ENCODE peak calls at places on chromosomes 7 and 10, in six cellular contexts. F is heart left ventricle, W is HepG2, O is pancreas, S is IMR-90, N is lower lobe of right lung. G is an unnamed sample.

GRCh38 chr7:98223898-98224700 is 12.9 kb downstream of the BHLHA15 start:
- ATAC-seq in F (no peak), W (peak; percentile 5), O (no peak), S (no peak), N (no peak), G (no peak)

GRCh38 chr10:71010730-71011129 is 122.4 kb upstream of the PCBD1 start:
- ATAC-seq in F (no peak), W (no peak), O (no peak), S (no peak), N (no peak), G (no peak)

GRCh38 chr7:26729150-26729772 is 135.1 kb downstream of the SKAP2 start:
- ATAC-seq in F (no peak), W (no peak), O (no peak), S (no peak), N (no peak), G (no peak)

GRCh38 chr7:150787321-150788281 is 12.6 kb downstream of the TMEM176B start:
- ATAC-seq in F (peak; percentile 37), W (peak; percentile 55), O (no peak), S (peak; percentile 24), N (peak; percentile 66), G (no peak)

GRCh38 chr10:44386546-44387052 is 1.7 kb upstream of the CXCL12 start:
- ATAC-seq in F (peak; percentile 86), W (peak; percentile 96), O (peak; percentile 68), S (peak; percentile 81), N (peak; percentile 86), G (peak; percentile 72)

GRCh38 chr7:82507365-82507975 is 63.9 kb upstream of the CACNA2D1 start:
- ATAC-seq in F (no peak), W (peak; percentile 59), O (peak; percentile 38), S (no peak), N (peak; percentile 37), G (no peak)

GRCh38 chr10:62456611-62457101 is 82.5 kb downstream of the ZNF365 start:
- ATAC-seq in F (peak; percentile 52), W (no peak), O (no peak), S (no peak), N (peak; percentile 68), G (no peak)

GRCh38 chr7:117088623-117089199 is 135.4 kb downstream of the ST7 start:
- ATAC-seq in F (no peak), W (no peak), O (no peak), S (no peak), N (peak; percentile 83), G (no peak)

GRCh38 chr7:123879628-123880027 is 34.7 kb downstream of the HYAL4 start:
- ATAC-seq in F (peak; percentile 41), W (no peak), O (no peak), S (no peak), N (no peak), G (no peak)

GRCh38 chr7:132745510-132745909 is 169.2 kb upstream of the PLXNA4 start:
- ATAC-seq in F (no peak), W (no peak), O (no peak), S (no peak), N (no peak), G (no peak)

GRCh38 chr10:120980316-120980975 is 129.3 kb downstream of the WDR11 start:
- ATAC-seq in F (no peak), W (no peak), O (peak; percentile 25), S (no peak), N (peak; percentile 66), G (no peak)

GRCh38 chr7:105408791-105409410 is 20.2 kb upstream of the SRPK2 start:
- ATAC-seq in F (no peak), W (no peak), O (no peak), S (no peak), N (no peak), G (no peak)

GRCh38 chr10:77909755-77910375 is 16.7 kb downstream of the DLG5 start:
- ATAC-seq in F (peak; percentile 43), W (peak; percentile 75), O (peak; percentile 72), S (peak; percentile 61), N (no peak), G (peak; percentile 54)

GRCh38 chr7:47313564-47313963 is 268.3 kb downstream of the TNS3 start:
- ATAC-seq in F (no peak), W (no peak), O (no peak), S (no peak), N (no peak), G (no peak)

GRCh38 chr10:46216836-46217748 is 69.7 kb upstream of the ANTXRL start:
- ATAC-seq in F (no peak), W (no peak), O (no peak), S (no peak), N (no peak), G (no peak)

GRCh38 chr10:99534939-99535763 is 2.4 kb downstream of the NKX2-3 start:
- ATAC-seq in F (peak; percentile 47), W (peak; percentile 53), O (peak; percentile 22), S (peak; percentile 50), N (peak; percentile 55), G (peak; percentile 25)

GRCh38 chr7:87234949-87235348 is 15.4 kb upstream of the TMEM243 start:
- ATAC-seq in F (no peak), W (no peak), O (no peak), S (peak; percentile 90), N (no peak), G (no peak)

GRCh38 chr7:111842489-111842888 is 280.2 kb upstream of the IMMP2L start:
- ATAC-seq in F (no peak), W (no peak), O (no peak), S (no peak), N (no peak), G (no peak)

GRCh38 chr7:18235819-18236218 is 208.2 kb upstream of the PRPS1L1 start:
- ATAC-seq in F (no peak), W (no peak), O (no peak), S (no peak), N (no peak), G (no peak)

GRCh38 chr10:86045896-86046295 is 320.7 kb downstream of the GRID1 start:
- ATAC-seq in F (no peak), W (no peak), O (no peak), S (no peak), N (no peak), G (no peak)

GRCh38 chr7:6639627-6640026 is 2.5 kb downstream of the ZNF316 start:
- ATAC-seq in F (no peak), W (no peak), O (no peak), S (no peak), N (no peak), G (no peak)

GRCh38 chr10:132980426-132981172 is 38.2 kb upstream of the CFAP46 start:
- ATAC-seq in F (no peak), W (no peak), O (no peak), S (no peak), N (peak; percentile 18), G (no peak)

GRCh38 chr7:140635821-140636220 is 4.8 kb downstream of the DENND2A start:
- ATAC-seq in F (no peak), W (no peak), O (no peak), S (no peak), N (no peak), G (no peak)

DNA sequence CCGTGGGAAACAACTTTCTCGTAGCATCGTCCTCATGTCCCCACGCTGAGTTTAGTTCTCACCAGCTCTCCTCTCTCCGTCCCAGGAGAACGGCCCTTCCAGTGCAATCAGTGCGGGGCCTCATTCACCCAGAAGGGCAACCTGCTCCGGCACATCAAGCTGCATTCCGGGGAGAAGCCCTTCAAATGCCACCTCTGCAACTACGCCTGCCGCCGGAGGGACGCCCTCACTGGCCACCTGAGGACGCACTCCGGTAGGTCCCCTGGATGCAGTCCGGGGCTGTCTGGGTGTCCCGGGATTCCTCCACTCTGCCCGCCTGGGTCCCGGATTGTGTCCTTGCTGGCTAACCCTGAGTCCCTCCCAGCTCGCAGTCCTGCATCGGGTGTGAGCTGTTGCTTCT is 67.7 kb downstream of the FIGNL1 start:
- ATAC-seq in F (no peak), W (no peak), O (no peak), S (no peak), N (no peak), G (no peak)
- H3K4me1 ChIP-seq in F (no peaks in the 10 kb centered on the region), W (no peaks in the 10 kb centered on the region), O (peaks cover 4% of the 10 kb centered on the region), S (no peaks in the 10 kb centered on the region), N (no peaks in the 10 kb centered on the region), G (no peaks in the 10 kb centered on the region)

GRCh38 chr7:71377469-71377868 is 245.5 kb downstream of the GALNT17 start:
- ATAC-seq in F (no peak), W (no peak), O (no peak), S (no peak), N (no peak), G (no peak)
- TF ChIP-seq CTCF in F (no peak), W (no peak), O (no peak), S (no peak), N (no peak), G (no peak)

DNA sequence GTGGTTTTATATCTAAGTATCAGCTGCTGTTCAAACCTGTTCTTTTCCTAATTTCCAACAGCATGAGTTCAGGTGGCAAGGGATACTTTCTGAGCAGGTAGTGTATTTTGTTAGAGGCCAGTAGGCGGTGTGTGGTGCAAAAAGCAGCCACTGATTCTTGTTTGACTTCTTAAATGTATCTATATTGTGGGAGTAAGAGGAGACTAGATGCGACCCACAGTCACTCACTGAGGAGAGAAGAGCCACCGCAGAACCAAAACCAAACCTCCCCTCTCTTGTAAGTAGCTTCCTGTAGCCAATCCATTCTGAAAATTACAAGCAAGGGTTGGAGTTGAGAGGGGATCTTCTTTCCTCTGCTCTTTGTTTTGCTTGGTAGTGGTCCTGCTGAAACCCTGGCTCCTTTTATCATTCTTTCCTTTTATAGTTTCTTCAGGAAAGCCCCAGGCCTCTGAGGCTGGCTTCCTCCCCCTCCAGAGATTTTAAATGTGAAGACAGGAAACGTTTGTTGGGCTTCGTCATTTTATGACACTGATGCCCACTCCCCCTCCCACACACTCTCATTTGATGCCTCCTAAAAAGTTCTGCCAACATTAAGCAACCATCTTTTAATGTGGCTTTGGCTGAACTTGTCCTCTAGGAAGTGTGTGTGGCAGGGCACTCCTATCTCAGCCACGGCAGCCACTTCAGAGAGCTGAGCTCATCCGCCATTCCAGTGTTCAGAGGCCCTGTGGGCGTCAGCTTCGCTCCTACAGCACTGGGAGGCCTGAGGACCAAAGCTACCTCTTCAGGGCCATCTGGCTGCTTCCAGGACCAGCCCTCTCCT is 566.1 kb downstream of the SUGCT start:
- ATAC-seq in F (no peak), W (no peak), O (no peak), S (no peak), N (no peak), G (no peak)
- H3K4me1 ChIP-seq in F (no peaks in the 10 kb centered on the region), W (no peaks in the 10 kb centered on the region), O (no peaks in the 10 kb centered on the region), S (no peaks in the 10 kb centered on the region), N (no peaks in the 10 kb centered on the region), G (no peaks in the 10 kb centered on the region)

GRCh38 chr7:95425694-95426093 is 9.1 kb downstream of the PON2 start:
- ATAC-seq in F (no peak), W (no peak), O (no peak), S (no peak), N (no peak), G (no peak)

GRCh38 chr7:95430864-95431263 is 4.0 kb downstream of the PON2 start:
- ATAC-seq in F (no peak), W (peak; percentile 66), O (no peak), S (no peak), N (no peak), G (no peak)

GRCh38 chr7:95421847-95422444 is 12.9 kb downstream of the PON2 start:
- ATAC-seq in F (no peak), W (peak; percentile 61), O (no peak), S (peak; percentile 48), N (no peak), G (no peak)

GRCh38 chr7:95427914-95428516 is 6.8 kb downstream of the PON2 start:
- ATAC-seq in F (no peak), W (peak; percentile 70), O (no peak), S (no peak), N (no peak), G (no peak)

DNA sequence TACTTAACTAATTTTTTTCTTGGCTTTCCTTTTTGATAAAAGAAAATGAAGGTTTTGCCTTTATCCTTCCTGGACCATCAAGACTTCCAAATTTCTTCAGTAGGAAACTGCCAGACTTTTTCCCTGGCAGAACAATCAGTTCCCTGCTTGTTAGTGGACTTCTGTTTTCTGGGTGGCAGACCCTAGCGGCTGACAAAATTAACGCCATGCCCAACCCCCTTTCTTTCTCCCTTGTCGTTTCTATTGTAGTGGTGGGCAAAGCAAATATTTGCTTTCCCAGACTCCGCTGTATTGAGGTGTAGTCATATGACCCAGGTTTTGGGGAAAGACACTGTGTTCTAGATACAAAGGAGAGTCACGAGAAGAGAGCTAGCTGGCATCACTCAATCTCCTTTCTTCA is 7.7 kb downstream of the PON2 start:
- ATAC-seq in F (no peak), W (no peak), O (no peak), S (no peak), N (no peak), G (no peak)
- TF ChIP-seq CTCF in F (no peak), W (no peak), O (no peak), S (no peak), N (no peak), G (no peak)

G was measured in gastroesophageal sphincter.